ENCODE peak calls at places on chromosomes 1 and 21, in eight cellular contexts. G, O, C, V, M, D, S and P are unnamed samples. For H3K9me3 and H3K4me1, the result is how much of the 10 kb centered on the place peaks cover.

GRCh38 chr1:6358757-6359567 is 34.6 kb downstream of the ACOT7 start:
- DNase-seq in C (peak), G (no peak), V (peak), D (no peak), M (peak), O (no peak), S (peak), P (no peak)

GRCh38 chr1:154966111-154966510 is 4.4 kb downstream of the SHC1 start:
- DNase-seq in C (no peak), S (no peak), M (no peak), O (no peak), V (no peak), D (no peak), G (no peak), P (no peak)

GRCh38 chr1:159214149-159214760 is 9.6 kb downstream of the ACKR1 start:
- DNase-seq in C (peak), D (peak), G (no peak), O (no peak), M (peak), V (peak), S (peak), P (no peak)

GRCh38 chr1:160058087-160058486 is 11.9 kb downstream of the KCNJ10 start:
- DNase-seq in D (no peak), G (no peak), V (no peak), S (no peak), O (no peak), C (no peak), M (peak), P (no peak)

GRCh38 chr1:54028306-54029251 is 10.6 kb upstream of the LDLRAD1 start:
- DNase-seq in O (no peak), M (peak), S (no peak), D (no peak), V (no peak), G (no peak), C (no peak), P (no peak)

GRCh38 chr1:4647391-4647790 is 7.0 kb upstream of the AJAP1 start:
- DNase-seq in O (no peak), M (no peak), G (no peak), V (no peak), D (no peak), C (no peak), S (no peak), P (no peak)

GRCh38 chr1:198850196-198850595 is 211.4 kb downstream of the PTPRC start:
- DNase-seq in V (no peak), D (no peak), M (no peak), S (no peak), G (no peak), O (no peak), C (peak), P (no peak)

GRCh38 chr1:236608930-236609726 is 4.8 kb upstream of the HEATR1 start:
- DNase-seq in C (peak), O (peak), G (peak), M (peak), S (peak), V (peak), D (peak), P (peak)

GRCh38 chr1:180964609-180965008 is 51.9 kb downstream of the KIAA1614 start:
- DNase-seq in G (no peak), O (no peak), M (no peak), C (no peak), V (no peak), D (no peak), S (no peak), P (no peak)

GRCh38 chr1:53888716-53889115 is 881 bp downstream of the YIPF1 start:
- DNase-seq in M (no peak), D (no peak), V (no peak), C (no peak), S (no peak), G (no peak), O (no peak), P (no peak)

GRCh38 chr1:27656157-27656893 is 15.7 kb downstream of the IFI6 start:
- DNase-seq in O (peak), D (peak), G (no peak), S (peak), M (peak), V (peak), C (peak), P (peak)

GRCh38 chr1:36080801-36081200 is 3.1 kb upstream of the TEKT2 start:
- DNase-seq in M (no peak), O (no peak), D (peak), V (no peak), S (no peak), G (no peak), C (peak), P (no peak)

GRCh38 chr1:169528214-169529067 is 42.7 kb upstream of the SLC19A2 start:
- DNase-seq in D (no peak), M (no peak), V (no peak), O (no peak), S (no peak), G (no peak), C (no peak), P (no peak)

GRCh38 chr1:181131255-181131901 is 42.9 kb downstream of the IER5 start:
- DNase-seq in S (no peak), G (no peak), M (no peak), V (peak), C (no peak), D (no peak), O (no peak), P (no peak)

GRCh38 chr1:158654079-158654478 is 32.4 kb downstream of the SPTA1 start:
- DNase-seq in G (no peak), D (no peak), S (no peak), C (no peak), O (no peak), M (no peak), V (peak), P (no peak)

GRCh38 chr1:24555591-24556413 is at the start of gene NCMAP:
- DNase-seq in C (no peak), V (peak), G (peak), S (no peak), M (no peak), D (peak), O (no peak), P (peak)

GRCh38 chr1:178093958-178094751 is at the start of gene RASAL2:
- DNase-seq in S (peak), O (peak), C (peak), G (peak), M (peak), D (peak), V (no peak), P (peak)

GRCh38 chr1:233097546-233098254 is 147.3 kb downstream of the NTPCR start:
- DNase-seq in V (no peak), O (no peak), C (peak), M (no peak), S (no peak), G (no peak), D (no peak), P (no peak)

GRCh38 chr1:244273262-244273844 is 178.4 kb downstream of the ADSS2 start:
- DNase-seq in O (no peak), S (no peak), V (no peak), M (no peak), G (no peak), D (no peak), C (no peak), P (no peak)

GRCh38 chr1:82387070-82387366 is 586.3 kb downstream of the ADGRL2 start:
- DNase-seq in V (no peak), C (no peak), M (no peak), O (no peak), G (no peak), D (no peak), S (no peak), P (no peak)

GRCh38 chr1:32276328-32276727 is 15.6 kb upstream of the HDAC1 start:
- DNase-seq in D (no peak), G (no peak), O (no peak), S (no peak), V (no peak), M (no peak), C (no peak), P (no peak)

GRCh38 chr1:31596737-31597097 is 20.4 kb downstream of the TINAGL1 start:
- DNase-seq in M (no peak), O (no peak), S (no peak), G (no peak), C (no peak), V (no peak), D (no peak), P (no peak)

GRCh38 chr1:96253281-96254035 is 468.1 kb upstream of the PTBP2 start:
- DNase-seq in V (no peak), D (no peak), C (no peak), M (no peak), S (no peak), O (no peak), G (no peak), P (no peak)

GRCh38 chr1:246727594-246727993 is 3.4 kb downstream of the SCCPDH start:
- DNase-seq in D (no peak), O (no peak), C (no peak), M (no peak), V (no peak), S (no peak), G (peak), P (no peak)
- H3K9me3 ChIP-seq in D (under half), O (under half), C (under half), M (under half), V (under half), S (under half), G (under half), P (under half)

DNA sequence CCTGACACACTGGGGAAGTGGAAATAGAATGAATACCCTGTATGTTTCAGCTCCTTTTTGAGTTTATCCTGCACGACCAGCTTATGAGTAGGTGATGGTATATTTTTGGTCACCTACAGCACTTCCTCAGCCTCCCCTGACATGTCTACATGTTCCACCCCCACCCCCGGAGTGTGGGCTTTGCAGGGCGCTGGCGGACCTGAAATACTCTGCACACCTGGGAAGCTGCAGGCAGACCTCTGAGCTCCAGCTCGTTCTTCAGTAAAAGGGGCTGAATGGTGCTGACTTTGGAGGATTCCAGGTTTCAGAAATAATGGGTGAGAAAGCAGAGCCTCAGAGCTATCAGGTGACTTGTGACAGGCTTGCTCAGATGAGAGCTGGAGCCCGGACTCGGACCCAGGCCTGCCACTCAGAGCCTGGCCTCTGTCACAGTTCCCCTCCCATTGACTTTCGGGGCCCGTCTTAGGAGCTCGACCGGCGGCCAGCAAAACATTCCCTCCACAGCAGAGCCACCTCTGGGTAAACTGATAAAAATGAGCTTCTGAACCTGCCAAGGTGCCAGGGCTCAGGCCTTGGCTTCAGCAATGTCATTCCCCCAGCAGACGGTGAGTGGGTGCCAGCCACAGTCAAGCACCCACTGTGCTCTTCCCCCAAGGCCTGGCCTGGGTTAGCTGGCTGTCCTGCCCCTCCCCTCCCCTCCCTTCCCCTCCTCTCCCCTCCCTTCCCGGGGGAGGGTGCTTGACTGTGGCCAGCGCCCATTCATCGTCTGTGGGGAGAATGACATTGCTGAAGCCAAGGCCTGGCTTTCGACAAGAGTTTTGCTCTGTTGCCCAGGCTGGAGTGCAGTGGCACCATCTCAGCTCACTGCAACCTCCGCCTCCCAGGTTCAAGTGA is 30.1 kb downstream of the DOP1B start:
- DNase-seq in C (no peak), M (no peak), S (no peak), O (peak), D (no peak), G (peak), V (no peak), P (no peak)
- H3K4me1 ChIP-seq in C (under half), M (under half), S (under half), O (under half), D (under half), G (under half), V (under half), P (under half)

DNA sequence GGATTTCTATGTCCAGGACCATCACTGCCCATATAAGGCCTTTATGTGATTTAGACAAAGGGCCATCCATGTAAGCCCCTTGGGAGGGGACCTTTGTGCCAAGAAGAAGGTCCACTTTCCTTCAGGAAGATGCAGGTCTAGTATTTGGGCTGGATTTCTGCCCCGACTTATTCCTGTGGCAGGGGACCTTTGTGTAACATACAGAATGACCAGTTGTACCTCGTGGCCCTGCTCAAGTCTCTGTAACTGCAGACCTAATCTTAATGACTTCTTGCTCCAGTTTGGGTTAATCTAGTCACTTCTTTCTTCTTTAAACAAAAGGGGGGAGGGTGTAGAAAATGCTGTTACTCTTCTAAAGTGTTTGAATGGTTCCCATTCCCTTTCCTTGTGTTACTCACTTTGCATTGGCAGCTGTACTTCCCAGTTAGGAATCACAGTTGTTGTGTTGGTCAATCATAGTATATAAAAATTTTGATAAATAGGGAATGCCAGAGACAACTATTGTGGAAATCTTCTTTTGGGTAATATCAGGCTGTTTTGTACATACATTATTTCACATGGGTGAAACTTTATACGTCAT is 54.2 kb downstream of the MIGA1 start:
- DNase-seq in O (no peak), D (no peak), C (no peak), V (no peak), G (no peak), S (no peak), M (peak), P (no peak)
- H3K27ac ChIP-seq in O (peak), D (no peak), C (peak), V (no peak), G (no peak), S (peak), M (no peak), P (peak)

GRCh38 chr1:231418101-231418740 is 3.9 kb downstream of the EGLN1 start:
- DNase-seq in G (no peak), M (no peak), V (no peak), C (no peak), D (no peak), O (no peak), S (no peak), P (no peak)
- H3K9me3 ChIP-seq in G (under half), M (under half), V (under half), C (under half), D (under half), O (under half), S (under half), P (under half)

GRCh38 chr1:208207388-208208131 is 36.6 kb downstream of the PLXNA2 start:
- DNase-seq in M (peak), V (no peak), G (peak), C (peak), S (peak), O (peak), D (no peak), P (peak)
- H3K4me1 ChIP-seq in M (under half), V (under half), G (under half), C (half or more), S (under half), O (under half), D (under half), P (half or more)